ENCODE peak calls at places on chromosomes 4 and X, in four cellular contexts. H is HFFc6, O is HTR-8/SVneo, Z is NT2/D1. X is an unnamed sample.

GRCh38 chrX:153333271-153333670 is 682 bp upstream of the ZNF275 start:
- DNase-seq in H (peak), O (no peak), Z (no peak), X (no peak)

GRCh38 chr4:81783565-81783964 is 311.9 kb upstream of the RASGEF1B start:
- DNase-seq in H (no peak), O (no peak), Z (no peak), X (no peak)

GRCh38 chr4:8115916-8116315 is 42.7 kb downstream of the ABLIM2 start:
- DNase-seq in H (no peak), O (no peak), Z (no peak), X (no peak)

GRCh38 chr4:177367336-177367735 is 57.7 kb downstream of the NEIL3 start:
- DNase-seq in H (peak), O (no peak), Z (peak), X (no peak)

GRCh38 chr4:6019316-6020263 is 1.4 kb upstream of the C4orf50 start:
- DNase-seq in H (peak), O (peak), Z (peak), X (peak)

GRCh38 chr4:69689530-69690111 is 36.6 kb upstream of the UGT2A1 start:
- DNase-seq in H (peak), O (no peak), Z (no peak), X (peak)

GRCh38 chrX:155027509-155028066 is 944 bp downstream of the FUNDC2 start:
- DNase-seq in H (peak), O (no peak), Z (no peak), X (no peak)

GRCh38 chr4:10529891-10530786 is 72.9 kb upstream of the ZNF518B start:
- DNase-seq in H (no peak), O (no peak), Z (no peak), X (no peak)

GRCh38 chr4:67719953-67720617 is 19.1 kb upstream of the UBA6 start:
- DNase-seq in H (no peak), O (no peak), Z (no peak), X (no peak)

GRCh38 chrX:7996414-7996813 is 69.2 kb upstream of the PNPLA4 start:
- DNase-seq in H (peak), O (no peak), Z (peak), X (peak)

GRCh38 chrX:39592776-39593175 is 505.0 kb downstream of the BCOR start:
- DNase-seq in H (no peak), O (no peak), Z (no peak), X (no peak)

GRCh38 chrX:15816886-15817285 is 26.6 kb downstream of the ZRSR2 start:
- DNase-seq in H (no peak), O (no peak), Z (no peak), X (no peak)

GRCh38 chr4:151690884-151691283 is 69.9 kb downstream of the GATB start:
- DNase-seq in H (peak), O (no peak), Z (no peak), X (no peak)

GRCh38 chrX:71603618-71604017 is 14.7 kb downstream of the CXCR3 start:
- DNase-seq in H (no peak), O (no peak), Z (no peak), X (no peak)

GRCh38 chrX:133254666-133255065 is 36.5 kb upstream of the TFDP3 start:
- DNase-seq in H (no peak), O (no peak), Z (no peak), X (peak)

GRCh38 chr4:98446499-98447375 is 185.6 kb downstream of the RAP1GDS1 start:
- DNase-seq in H (no peak), O (no peak), Z (no peak), X (no peak)

GRCh38 chr4:125303821-125304220 is 10.9 kb upstream of the FAT4 start:
- DNase-seq in H (no peak), O (no peak), Z (no peak), X (no peak)

GRCh38 chrX:131405497-131405896 is 116.4 kb upstream of the IGSF1 start:
- DNase-seq in H (no peak), O (no peak), Z (no peak), X (no peak)